ENCODE peak calls at places on chromosome 17, in five cellular contexts. P, I, Z, Y and F are unnamed samples.

GRCh38 chr17:35889818-35890773 is 9.9 kb upstream of the CCL5 start:
- DNase-seq in Z (no peak), Y (no peak), I (no peak), P (peak; percentile 68), F (peak; percentile 72)

GRCh38 chr17:16250635-16251034 is 33.6 kb downstream of the PIGL start:
- DNase-seq in I (no peak), Z (no peak), P (peak; percentile 60), Y (no peak), F (peak; percentile 53)

GRCh38 chr17:61724777-61725176 is 133.8 kb upstream of the NACA2 start:
- DNase-seq in Z (no peak), Y (no peak), I (no peak), P (peak; percentile 28), F (no peak)

GRCh38 chr17:41413982-41414381 is 10.4 kb downstream of the KRT37 start:
- DNase-seq in Y (no peak), P (no peak), Z (no peak), I (no peak), F (no peak)

GRCh38 chr17:48374650-48375230 is 55.3 kb downstream of the SKAP1 start:
- DNase-seq in I (peak; percentile 74), Z (peak; percentile 57), Y (peak; percentile 74), P (no peak), F (peak; percentile 14)

GRCh38 chr17:31394544-31394943 is 3.1 kb downstream of the RAB11FIP4 start:
- DNase-seq in Y (peak; percentile 88), I (peak; percentile 85), Z (peak; percentile 80), P (peak; percentile 77), F (peak; percentile 69)

GRCh38 chr17:71412803-71413202 is 708.0 kb upstream of the SOX9 start:
- DNase-seq in Y (no peak), I (no peak), Z (no peak), P (peak; percentile 99), F (peak; percentile 94)

GRCh38 chr17:35577826-35578194 is 561 bp downstream of the PEX12 start:
- DNase-seq in Z (no peak), P (peak; percentile 18), I (no peak), Y (no peak), F (peak; percentile 50)

GRCh38 chr17:32976605-32977004 is 15.0 kb upstream of the SPACA3 start:
- DNase-seq in Z (no peak), Y (no peak), I (no peak), P (no peak), F (no peak)

GRCh38 chr17:59811209-59811608 is 81.5 kb downstream of the TUBD1 start:
- DNase-seq in P (no peak), I (no peak), Z (no peak), Y (no peak), F (no peak)

GRCh38 chr17:8820311-8821010 is 21.3 kb upstream of the MFSD6L start:
- DNase-seq in Y (peak; percentile 29), I (no peak), Z (no peak), P (no peak), F (no peak)

GRCh38 chr17:56694825-56695224 is 101.3 kb downstream of the NOG start:
- DNase-seq in P (peak; percentile 86), Z (no peak), Y (no peak), I (no peak), F (no peak)

GRCh38 chr17:37358830-37359681 is 16.7 kb upstream of the C17orf78 start:
- DNase-seq in P (peak; percentile 86), I (peak; percentile 100), Y (peak; percentile 96), Z (peak; percentile 99), F (peak; percentile 95)
- H2BK120ac ChIP-seq in P (peak overlapping the region; percentile 67), I (no peak overlapping the region), Y (peak overlapping the region; percentile 97), Z (peak overlapping the region; percentile 46), F (peak overlapping the region; percentile 99)

DNA sequence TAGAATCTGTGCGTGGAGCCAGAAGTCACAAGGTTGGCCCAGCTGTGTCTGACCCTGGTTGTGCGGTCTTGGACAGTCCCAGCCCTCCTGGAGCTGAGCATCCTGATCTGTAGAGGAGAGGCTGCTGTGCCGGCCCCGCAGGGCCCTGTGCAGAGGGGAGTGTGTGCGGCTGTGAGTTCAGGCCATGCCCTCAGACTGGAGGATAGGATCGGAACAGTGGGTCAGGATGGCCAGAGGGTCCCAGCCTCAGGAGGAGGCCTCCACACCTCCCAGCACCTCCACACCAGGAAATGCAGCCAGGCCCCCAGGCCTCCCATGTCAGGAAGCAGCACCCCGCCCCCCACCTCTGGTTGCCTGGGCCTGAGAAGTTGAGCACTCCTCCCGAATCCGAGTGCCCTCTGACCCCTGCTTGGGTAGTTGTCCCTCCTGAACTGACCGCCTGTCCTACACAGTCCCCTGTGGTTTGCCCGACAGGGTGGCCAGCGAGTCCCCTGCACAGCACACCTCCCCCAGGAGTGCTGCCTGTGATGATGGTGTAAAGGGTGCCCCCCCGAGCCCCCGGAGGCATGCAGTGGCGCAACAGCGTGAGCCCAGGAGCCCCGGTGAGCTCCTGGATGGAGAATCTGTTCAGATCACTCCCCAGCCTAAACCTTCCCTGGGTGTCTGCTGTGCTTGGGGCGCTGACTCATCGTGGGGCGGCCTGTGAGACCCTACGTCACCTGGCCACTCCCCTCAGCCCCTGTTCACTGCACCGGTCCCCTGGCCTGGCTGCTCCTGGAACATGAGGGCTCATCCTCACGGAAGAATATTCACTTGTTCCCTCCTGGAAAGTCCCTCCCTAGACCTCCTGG is 285.2 kb downstream of the SEC14L1 start:
- DNase-seq in I (peak; percentile 82), Z (peak; percentile 81), P (peak; percentile 87), Y (no peak), F (peak; percentile 96)
- H2BK120ac ChIP-seq in I (no peak overlapping the region), Z (no peak overlapping the region), P (peak overlapping the region; percentile 80), Y (no peak overlapping the region), F (peak overlapping the region; percentile 97)

DNA sequence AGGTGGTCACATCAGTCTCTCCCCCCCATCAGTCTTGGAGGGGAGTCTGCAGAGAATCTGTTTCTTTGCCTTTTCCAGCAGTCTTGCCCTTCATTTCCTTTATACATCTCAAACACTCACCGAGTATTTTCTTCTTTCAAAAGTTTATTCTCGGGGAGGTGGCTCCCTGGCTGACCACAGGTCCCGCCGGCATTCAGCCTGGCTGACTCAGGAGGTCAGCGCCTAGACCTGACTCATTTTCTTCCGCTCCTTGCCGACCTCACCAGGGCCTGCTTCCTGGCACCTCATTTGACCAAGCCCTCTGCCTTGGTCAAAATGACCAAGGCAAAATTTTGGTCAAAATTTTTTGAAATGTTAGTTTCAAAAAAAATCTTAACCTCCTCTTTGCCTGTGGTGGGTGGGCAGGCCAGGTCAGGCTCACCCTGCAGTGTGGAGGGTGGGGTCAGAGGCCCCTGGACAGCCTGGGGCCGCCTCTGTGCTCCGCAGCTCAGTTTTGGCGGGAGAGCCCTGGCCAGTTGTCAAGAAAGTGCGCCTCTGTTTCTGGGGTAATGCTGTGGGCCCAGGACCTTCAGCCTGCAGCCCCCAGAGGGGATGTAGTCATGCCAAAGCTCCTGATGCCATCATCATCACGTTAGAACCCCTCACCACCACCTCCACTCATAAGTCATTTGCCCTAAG is 165.6 kb downstream of the SPECC1 start:
- DNase-seq in P (peak; percentile 76), I (no peak), Z (no peak), Y (no peak), F (peak; percentile 81)
- H2BK120ac ChIP-seq in P (peak overlapping the region; percentile 80), I (no peak overlapping the region), Z (no peak overlapping the region), Y (no peak overlapping the region), F (peak overlapping the region; percentile 42)

DNA sequence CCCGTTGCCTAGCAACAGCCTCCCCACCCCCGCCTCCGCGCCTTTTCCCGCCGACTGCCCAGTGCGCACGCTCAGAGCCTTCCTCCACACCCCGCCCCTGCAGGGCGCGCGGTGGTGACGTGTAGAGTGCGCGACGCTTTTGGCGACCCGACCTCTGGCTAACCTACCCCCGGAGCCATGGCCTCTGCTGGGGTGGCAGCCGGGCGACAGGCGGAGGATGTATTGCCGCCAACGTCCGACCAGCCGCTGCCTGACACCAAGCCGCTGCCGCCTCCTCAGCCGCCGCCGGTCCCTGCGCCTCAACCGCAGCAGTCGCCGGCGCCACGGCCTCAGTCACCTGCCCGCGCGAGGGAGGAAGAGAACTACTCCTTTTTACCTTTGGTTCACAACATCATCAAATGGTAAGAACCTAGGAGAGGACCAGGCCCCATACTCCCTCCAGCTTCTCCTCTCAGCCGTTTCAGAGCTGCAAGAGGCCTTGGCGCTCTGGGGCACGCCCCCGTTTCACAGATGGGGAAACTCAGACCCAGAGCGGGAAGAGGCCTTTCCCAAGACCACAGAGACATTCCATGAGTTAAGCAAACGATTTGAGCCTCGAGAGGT is at the start of gene MED9:
- DNase-seq in I (peak; percentile 95), P (peak; percentile 85), Z (peak; percentile 96), Y (peak; percentile 98), F (peak; percentile 88)
- H2BK120ac ChIP-seq in I (no peak within 1 kb of the TSS), P (peak within 1 kb of the TSS; percentile 50), Z (no peak within 1 kb of the TSS), Y (no peak within 1 kb of the TSS), F (no peak within 1 kb of the TSS)